ENCODE peak calls at places on chromosomes 16 and 17, in eight cellular contexts. Z, K, N, B, G, A, R and U are unnamed samples.
A peak's percentile ranks its signal among the peaks of the same experiment; 100 is the strongest.

GRCh38 chr17:59371426-59372099 is 40.1 kb downstream of the YPEL2 start:
- ATAC-seq in Z (peak; percentile 58), K (peak; percentile 34), N (peak; percentile 83), B (no peak), G (peak; percentile 44), A (no peak), R (no peak), U (no peak)

GRCh38 chr17:1006054-1006453 is 9.1 kb downstream of the TIMM22 start:
- ATAC-seq in Z (no peak), K (no peak), N (no peak), B (no peak), G (peak; percentile 76), A (no peak), R (no peak), U (peak; percentile 38)

GRCh38 chr17:50564916-50565315 is 4.4 kb downstream of the CACNA1G start:
- ATAC-seq in Z (peak; percentile 15), K (peak; percentile 19), N (peak; percentile 85), B (no peak), G (peak; percentile 28), A (no peak), R (no peak), U (peak; percentile 20)

GRCh38 chr17:38872671-38873385 is 3.0 kb downstream of the LASP1 start:
- ATAC-seq in Z (no peak), K (no peak), N (no peak), B (no peak), G (no peak), A (no peak), R (no peak), U (no peak)

GRCh38 chr16:88005148-88005547 is 53.9 kb downstream of the BANP start:
- ATAC-seq in Z (no peak), K (peak; percentile 62), N (no peak), B (no peak), G (peak; percentile 33), A (no peak), R (peak; percentile 66), U (no peak)

GRCh38 chr17:81189670-81190530 is 23.9 kb upstream of the AATK start:
- ATAC-seq in Z (peak; percentile 56), K (peak; percentile 11), N (no peak), B (no peak), G (peak; percentile 8), A (peak; percentile 57), R (no peak), U (no peak)

GRCh38 chr17:42537156-42537805 is 1.2 kb downstream of the NAGLU start:
- ATAC-seq in Z (no peak), K (no peak), N (peak; percentile 1), B (no peak), G (no peak), A (no peak), R (no peak), U (peak; percentile 8)

GRCh38 chr17:78144146-78144719 is 2.0 kb upstream of the C17orf99 start:
- ATAC-seq in Z (peak; percentile 72), K (peak; percentile 50), N (peak; percentile 77), B (no peak), G (peak; percentile 26), A (peak; percentile 1), R (no peak), U (no peak)

GRCh38 chr16:30934827-30935557 is 11.6 kb downstream of the FBXL19 start:
- ATAC-seq in Z (peak; percentile 83), K (peak; percentile 92), N (peak; percentile 14), B (peak; percentile 10), G (peak; percentile 79), A (peak; percentile 31), R (peak; percentile 70), U (peak; percentile 63)

GRCh38 chr16:48864055-48864454 is 254.1 kb upstream of the N4BP1 start:
- ATAC-seq in Z (no peak), K (no peak), N (no peak), B (no peak), G (no peak), A (no peak), R (no peak), U (no peak)

GRCh38 chr17:75317671-75318070 is 28.4 kb upstream of the SLC25A19 start:
- ATAC-seq in Z (no peak), K (no peak), N (no peak), B (no peak), G (peak; percentile 43), A (no peak), R (no peak), U (no peak)

GRCh38 chr16:47713225-47713595 is 252.1 kb downstream of the PHKB start:
- ATAC-seq in Z (peak; percentile 82), K (peak; percentile 53), N (no peak), B (peak; percentile 58), G (no peak), A (peak; percentile 86), R (no peak), U (peak; percentile 18)

GRCh38 chr17:27825459-27825858 is 25.1 kb upstream of the NOS2 start:
- ATAC-seq in Z (no peak), K (no peak), N (no peak), B (no peak), G (no peak), A (no peak), R (no peak), U (no peak)

GRCh38 chr16:12291989-12292759 is 315.6 kb downstream of the SNX29 start:
- ATAC-seq in Z (no peak), K (no peak), N (no peak), B (no peak), G (no peak), A (no peak), R (no peak), U (no peak)

GRCh38 chr17:12842936-12843335 is 53.6 kb downstream of the ARHGAP44 start:
- ATAC-seq in Z (no peak), K (no peak), N (no peak), B (no peak), G (no peak), A (no peak), R (no peak), U (no peak)

GRCh38 chr17:40533896-40534295 is 31.4 kb downstream of the CCR7 start:
- ATAC-seq in Z (no peak), K (no peak), N (no peak), B (no peak), G (no peak), A (peak; percentile 34), R (no peak), U (no peak)

GRCh38 chr17:32356750-32357149 is 6.8 kb downstream of the ZNF207 start:
- ATAC-seq in Z (no peak), K (no peak), N (no peak), B (no peak), G (no peak), A (no peak), R (no peak), U (peak; percentile 75)

GRCh38 chr17:73240561-73240960 is 21.1 kb downstream of the CPSF4L start:
- ATAC-seq in Z (no peak), K (no peak), N (no peak), B (no peak), G (peak; percentile 53), A (peak; percentile 33), R (no peak), U (no peak)

GRCh38 chr17:65182233-65182632 is 45.1 kb downstream of the RGS9 start:
- ATAC-seq in Z (no peak), K (no peak), N (no peak), B (no peak), G (no peak), A (no peak), R (peak; percentile 25), U (no peak)

GRCh38 chr16:2009791-2010510 is at the start of gene ZNF598:
- ATAC-seq in Z (peak; percentile 93), K (peak; percentile 94), N (peak; percentile 95), B (peak; percentile 97), G (peak; percentile 90), A (peak; percentile 81), R (peak; percentile 94), U (peak; percentile 77)

GRCh38 chr17:2214887-2215615 is 88.5 kb downstream of the SMG6 start:
- ATAC-seq in Z (peak; percentile 72), K (no peak), N (peak; percentile 82), B (no peak), G (peak; percentile 27), A (no peak), R (no peak), U (no peak)

GRCh38 chr17:78873519-78874340 is 29.3 kb downstream of the CEP295NL start:
- ATAC-seq in Z (peak; percentile 70), K (no peak), N (no peak), B (no peak), G (peak; percentile 9), A (peak; percentile 82), R (no peak), U (no peak)

GRCh38 chr16:2816751-2817495 is at the start of gene PRSS21:
- ATAC-seq in Z (no peak), K (peak; percentile 39), N (no peak), B (peak; percentile 63), G (peak; percentile 47), A (no peak), R (peak; percentile 58), U (peak; percentile 17)

GRCh38 chr16:69438465-69438864 is 14.0 kb downstream of the CYB5B start:
- ATAC-seq in Z (no peak), K (no peak), N (no peak), B (peak; percentile 71), G (no peak), A (no peak), R (peak; percentile 37), U (no peak)

GRCh38 chr17:18344021-18344420 is 19.3 kb downstream of the SHMT1 start:
- ATAC-seq in Z (no peak), K (no peak), N (no peak), B (no peak), G (no peak), A (no peak), R (no peak), U (no peak)

GRCh38 chr17:34252138-34252889 is 2.8 kb upstream of the CCL2 start:
- ATAC-seq in Z (peak; percentile 64), K (peak; percentile 77), N (peak; percentile 78), B (peak; percentile 13), G (peak; percentile 60), A (no peak), R (no peak), U (peak; percentile 47)

GRCh38 chr17:38745545-38745944 is 2.6 kb downstream of the PCGF2 start:
- ATAC-seq in Z (no peak), K (no peak), N (no peak), B (no peak), G (no peak), A (no peak), R (no peak), U (no peak)

GRCh38 chr16:27924411-27925118 is 138.9 kb downstream of the GSG1L start:
- ATAC-seq in Z (no peak), K (no peak), N (no peak), B (no peak), G (no peak), A (no peak), R (no peak), U (no peak)